ENCODE peak calls at places on chromosome 11, in four cellular contexts. X, Y, M and A are unnamed samples.

GRCh38 chr11:17921620-17922473 is 91.0 kb downstream of the SERGEF start:
- DNase-seq in M (peak; percentile 35), X (peak; percentile 47), Y (no peak), A (no peak)

GRCh38 chr11:7977251-7977917 is 9.8 kb upstream of the EIF3F start:
- DNase-seq in M (no peak), X (peak; percentile 91), Y (no peak), A (peak; percentile 41)

GRCh38 chr11:130209128-130209932 is 49.7 kb downstream of the ST14 start:
- DNase-seq in Y (peak; percentile 39), M (no peak), X (no peak), A (no peak)

GRCh38 chr11:17934194-17934593 is 78.7 kb downstream of the SERGEF start:
- DNase-seq in X (no peak), M (no peak), Y (no peak), A (no peak)

GRCh38 chr11:91220476-91221202 is 997.8 kb upstream of the CHORDC1 start:
- DNase-seq in X (peak; percentile 41), Y (no peak), M (no peak), A (no peak)

GRCh38 chr11:29482510-29482909 is 534.3 kb downstream of the KCNA4 start:
- DNase-seq in X (no peak), M (no peak), Y (no peak), A (no peak)

GRCh38 chr11:38756537-38756936 is 2158.5 kb upstream of the RAG2 start:
- DNase-seq in Y (peak; percentile 24), M (no peak), X (no peak), A (no peak)

GRCh38 chr11:68118753-68119448 is 2.3 kb downstream of the CHKA start:
- DNase-seq in Y (no peak), X (no peak), M (no peak), A (no peak)

GRCh38 chr11:77175021-77175842 is 47.2 kb downstream of the MYO7A start:
- DNase-seq in M (peak; percentile 54), X (no peak), Y (peak; percentile 71), A (no peak)

GRCh38 chr11:60363542-60364525 is 14.5 kb upstream of the MS4A7 start:
- DNase-seq in M (peak; percentile 59), X (peak; percentile 7), Y (peak; percentile 89), A (peak; percentile 31)

GRCh38 chr11:120306519-120307242 is 18.4 kb upstream of the TLCD5 start:
- DNase-seq in M (no peak), X (peak; percentile 85), Y (peak; percentile 86), A (peak; percentile 59)

GRCh38 chr11:3165152-3165705 is at the start of gene OSBPL5:
- DNase-seq in X (peak; percentile 74), M (peak; percentile 79), Y (peak; percentile 81), A (no peak)

GRCh38 chr11:32210601-32211000 is 119.7 kb downstream of the RCN1 start:
- DNase-seq in M (no peak), Y (no peak), X (no peak), A (no peak)

GRCh38 chr11:12470236-12470635 is 92.9 kb downstream of the PARVA start:
- DNase-seq in M (no peak), X (no peak), Y (peak; percentile 25), A (no peak)

GRCh38 chr11:12478743-12479142 is 101.4 kb downstream of the PARVA start:
- DNase-seq in X (peak; percentile 66), M (no peak), Y (no peak), A (no peak)

GRCh38 chr11:12473366-12473765 is 96.0 kb downstream of the PARVA start:
- DNase-seq in X (no peak), Y (no peak), M (no peak), A (no peak)

GRCh38 chr11:12472401-12473065 is 95.2 kb downstream of the PARVA start:
- DNase-seq in Y (no peak), M (no peak), X (no peak), A (no peak)

DNA sequence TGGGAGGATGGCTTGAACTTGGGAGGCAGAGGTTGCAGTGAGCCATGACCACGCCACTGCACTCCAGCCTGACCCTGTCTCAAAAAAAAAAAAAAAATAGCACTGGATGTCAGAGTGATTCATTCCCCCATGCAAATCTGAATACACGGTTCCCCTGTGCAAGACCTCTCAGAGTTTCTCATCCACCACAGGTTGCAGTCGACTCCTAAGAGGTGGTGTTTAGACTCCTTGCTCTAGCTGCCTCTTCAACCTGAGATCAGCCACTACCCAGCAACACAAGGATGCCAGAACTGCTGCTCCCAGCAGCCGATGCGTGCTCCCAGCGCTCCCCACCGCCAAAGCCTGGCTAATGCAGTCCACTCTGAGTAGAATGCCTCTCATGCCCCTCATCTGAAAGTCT is 97.5 kb downstream of the PARVA start:
- DNase-seq in Y (no peak), M (no peak), X (no peak), A (no peak)
- TF ChIP-seq CTCF in Y (no peak), M (no peak), X (no peak), A (no peak)

GRCh38 chr11:65506770-65507485 is 8.1 kb downstream of the MALAT1 start:
- DNase-seq in X (peak; percentile 84), Y (peak; percentile 84), M (peak; percentile 64), A (no peak)
- H3K4me3 ChIP-seq in X (peak overlapping the region; percentile 72), Y (peak overlapping the region; percentile 97), M (peak overlapping the region; percentile 74), A (peak overlapping the region; percentile 87)

DNA sequence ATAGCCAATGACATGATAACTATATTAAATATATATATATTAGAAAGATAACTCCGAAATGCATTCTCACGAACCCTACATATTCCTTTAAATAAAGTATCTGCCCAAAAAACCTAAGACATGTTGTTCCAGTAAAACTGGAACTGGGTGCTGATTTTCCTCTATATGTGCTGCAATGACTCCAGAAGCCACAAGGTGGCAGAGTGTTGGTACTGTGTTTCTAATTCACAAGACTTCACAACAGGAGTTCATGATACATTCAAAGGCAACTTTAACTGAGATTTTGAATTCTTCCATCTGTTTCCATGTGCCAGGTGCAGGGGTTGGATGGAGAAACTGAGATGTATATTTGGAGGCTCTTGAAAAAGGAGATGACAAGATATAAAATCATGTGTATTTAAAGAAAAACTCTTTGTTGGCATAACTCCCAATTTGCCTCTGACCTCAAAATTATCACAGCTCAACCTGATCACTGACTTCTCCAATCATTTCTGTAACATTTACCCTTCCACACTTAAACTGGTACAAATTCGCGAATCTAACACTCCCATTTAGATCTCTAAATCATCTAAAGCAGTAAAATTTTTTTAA is 1098.6 kb upstream of the CCDC90B start:
- DNase-seq in X (peak; percentile 0), Y (peak; percentile 79), M (peak; percentile 59), A (peak; percentile 31)
- TF ChIP-seq CTCF in X (peak; percentile 81), Y (peak; percentile 92), M (peak; percentile 79), A (peak; percentile 89)

GRCh38 chr11:893008-893654 is 17.5 kb downstream of the CHID1 start:
- DNase-seq in Y (no peak), M (no peak), X (no peak), A (no peak)
- H3K4me3 ChIP-seq in Y (no peak overlapping the region), M (no peak overlapping the region), X (no peak overlapping the region), A (no peak overlapping the region)

DNA sequence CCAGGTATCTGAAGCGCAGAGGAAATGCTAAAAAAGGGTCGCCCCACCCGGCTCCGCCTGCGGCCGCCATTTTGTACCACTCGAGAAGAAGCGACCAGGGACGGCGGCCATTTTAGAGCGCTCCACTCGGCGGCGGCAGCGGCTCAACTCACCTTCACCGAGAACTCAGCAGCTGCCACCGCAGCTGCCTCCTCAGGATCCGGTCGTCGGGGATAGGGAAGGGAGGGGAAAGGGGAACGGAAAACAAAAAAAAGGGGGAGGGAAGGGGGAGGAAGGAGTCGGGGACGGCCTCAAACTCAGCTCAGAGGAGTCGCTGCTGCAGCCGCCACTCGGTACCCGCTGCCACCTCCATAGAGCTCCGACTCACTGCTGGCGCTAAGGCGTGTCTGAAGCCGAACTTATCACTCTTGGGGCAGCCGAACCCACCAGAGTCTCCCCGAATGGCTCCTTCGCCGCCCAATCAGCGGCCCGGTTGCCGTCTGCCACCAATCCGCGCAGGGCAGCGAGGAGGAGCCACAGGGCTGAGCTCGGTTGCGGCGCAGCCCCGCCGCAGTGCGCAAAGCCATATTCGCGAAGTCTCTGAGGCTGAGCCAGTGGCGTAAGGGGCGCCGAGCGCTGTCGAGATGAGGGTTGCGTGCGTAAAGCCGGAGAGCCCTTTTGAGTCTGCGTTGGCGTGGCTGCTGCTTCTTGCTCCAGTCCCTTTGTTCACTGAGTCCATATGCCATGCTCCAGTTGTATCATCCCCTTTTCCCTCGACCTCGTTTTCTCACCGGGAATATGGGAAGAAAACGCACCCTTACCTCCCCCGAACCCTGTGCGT is at the start of gene EIF4G2:
- DNase-seq in M (peak; percentile 98), Y (peak; percentile 99), X (peak; percentile 99), A (peak; percentile 95)
- TF ChIP-seq CTCF in M (no peak), Y (no peak), X (no peak), A (no peak)

GRCh38 chr11:133064152-133064877 is 468.0 kb downstream of the OPCML start:
- DNase-seq in Y (peak; percentile 96), X (peak; percentile 16), M (peak; percentile 43), A (peak; percentile 36)
- H3K4me3 ChIP-seq in Y (peak overlapping the region; percentile 69), X (peak overlapping the region; percentile 61), M (peak overlapping the region; percentile 58), A (peak overlapping the region; percentile 42)

DNA sequence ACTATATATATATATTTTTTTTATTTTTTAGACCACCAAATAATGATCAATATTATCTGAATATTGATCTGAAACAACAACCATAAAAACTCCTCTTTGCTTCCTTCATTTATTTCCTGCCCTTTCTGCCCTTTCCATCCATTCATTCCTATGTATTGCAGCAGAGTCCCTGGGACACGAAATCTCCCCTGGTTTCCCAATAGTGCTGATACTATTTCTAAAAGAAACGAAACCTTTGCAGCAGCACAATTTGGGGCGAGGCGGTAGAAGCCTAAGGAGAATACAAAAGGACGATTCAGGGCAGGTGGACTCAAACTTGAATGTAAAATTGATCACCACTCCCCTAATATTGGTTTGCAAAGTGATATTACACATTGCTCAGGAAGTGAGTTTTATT is 16.9 kb upstream of the AMOTL1 start:
- DNase-seq in X (no peak), Y (no peak), M (no peak), A (no peak)
- TF ChIP-seq CTCF in X (no peak), Y (no peak), M (no peak), A (no peak)

GRCh38 chr11:34050536-34050935 is 995 bp upstream of the CAPRIN1 start:
- DNase-seq in Y (no peak), M (no peak), X (no peak), A (no peak)
- H3K4me3 ChIP-seq in Y (peak overlapping the region; percentile 90), M (peak overlapping the region; percentile 94), X (peak overlapping the region; percentile 89), A (peak overlapping the region; percentile 98)

DNA sequence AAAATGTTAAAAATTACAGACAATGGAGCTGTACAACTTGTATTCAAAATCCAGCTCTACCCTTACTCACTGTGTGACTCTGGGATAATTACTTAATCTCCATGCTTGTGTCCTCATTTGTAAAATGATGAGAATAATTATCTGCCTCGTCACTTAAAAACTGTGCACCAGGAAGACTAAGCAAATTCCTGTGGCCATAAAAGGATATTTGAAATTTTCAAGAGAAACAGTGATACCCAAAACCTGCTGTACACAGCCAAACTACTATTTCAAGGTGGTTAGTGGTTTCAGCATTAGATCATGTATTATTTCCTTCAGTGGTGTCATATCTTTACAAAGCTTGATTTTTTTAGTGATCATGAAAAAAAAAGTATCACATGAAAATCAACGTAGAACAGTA is 136.9 kb downstream of the METTL15 start:
- DNase-seq in M (no peak), Y (no peak), X (no peak), A (peak; percentile 50)
- TF ChIP-seq CTCF in M (no peak), Y (no peak), X (no peak), A (no peak)